ENCODE peak calls at places on chromosomes 12 and 14, in four cellular contexts. T is fibroblast of villous mesenchyme; P is sigmoid colon; Y is stimulated activated CD4-positive, alpha-beta T cell treated with anti-CD3 and anti-CD28 coated beads, TNF-alpha, amount 100 ng/mL, for 48 hours. N is an unnamed sample.

GRCh38 chr14:33699300-33699699 is 251.6 kb downstream of the EGLN3 start:
- DNase-seq in T (no peak), P (no peak), Y (no peak), N (no peak)

GRCh38 chr14:100560999-100561398 is 26.2 kb downstream of the BEGAIN start:
- DNase-seq in T (no peak), P (no peak), Y (no peak), N (no peak)

GRCh38 chr12:119843100-119843499 is 34.0 kb downstream of the CIT start:
- DNase-seq in T (peak), P (no peak), Y (no peak), N (no peak)

GRCh38 chr14:51305761-51306160 is 65.7 kb downstream of the TMX1 start:
- DNase-seq in T (peak), P (no peak), Y (no peak), N (no peak)

GRCh38 chr12:93943766-93944165 is 204.6 kb upstream of the PLXNC1 start:
- DNase-seq in T (peak), P (no peak), Y (no peak), N (no peak)

GRCh38 chr14:41925409-41925808 is 318.7 kb downstream of the LRFN5 start:
- DNase-seq in T (peak), P (no peak), Y (no peak), N (no peak)

GRCh38 chr12:66600805-66601392 is 78.0 kb downstream of the GRIP1 start:
- DNase-seq in T (no peak), P (no peak), Y (no peak), N (no peak)

GRCh38 chr12:63149884-63150254 is 1.1 kb downstream of the AVPR1A start:
- DNase-seq in T (no peak), P (no peak), Y (no peak), N (no peak)

GRCh38 chr12:115336506-115336905 is 652.5 kb upstream of the TBX3 start:
- DNase-seq in T (no peak), P (no peak), Y (no peak), N (no peak)

GRCh38 chr12:3168775-3169221 is 91.6 kb downstream of the TSPAN9 start:
- DNase-seq in T (peak), P (no peak), Y (peak), N (no peak)

GRCh38 chr12:92261071-92261470 is 115.4 kb upstream of the BTG1 start:
- DNase-seq in T (no peak), P (no peak), Y (no peak), N (no peak)

GRCh38 chr12:51421266-51421884 is 3.3 kb upstream of the SLC4A8 start:
- DNase-seq in T (peak), P (no peak), Y (no peak), N (no peak)

GRCh38 chr12:51307655-51308593 is 16.1 kb downstream of the BIN2 start:
- DNase-seq in T (peak), P (no peak), Y (no peak), N (no peak)